ENCODE peak calls at places on chromosomes 2 and 18, in five cellular contexts. K is hepatocyte, Q is SJSA1, Z is Peyer's patch, R is sigmoid colon. C is an unnamed sample. For H3K4me1, the result is how much of the 10 kb centered on the place peaks cover.

GRCh38 chr2:72999729-73000725 is 71.5 kb downstream of the SFXN5 start:
- DNase-seq in K (peak), Q (peak), Z (peak), R (no peak), C (no peak)

GRCh38 chr2:215849771-215850170 is 163.6 kb downstream of the MREG start:
- DNase-seq in K (no peak), Q (no peak), Z (no peak), R (no peak), C (no peak)

GRCh38 chr2:224793961-224794360 is 77.8 kb upstream of the CCDC195 start:
- DNase-seq in K (no peak), Q (no peak), Z (no peak), R (no peak), C (no peak)

GRCh38 chr2:120631241-120631640 is 104.4 kb upstream of the GLI2 start:
- DNase-seq in K (no peak), Q (no peak), Z (no peak), R (no peak), C (peak)

GRCh38 chr2:61009355-61009754 is 8.2 kb upstream of the PEX13 start:
- DNase-seq in K (no peak), Q (no peak), Z (no peak), R (no peak), C (no peak)

GRCh38 chr2:54206596-54206995 is 49.4 kb downstream of the TSPYL6 start:
- DNase-seq in K (peak), Q (peak), Z (no peak), R (no peak), C (no peak)

GRCh38 chr18:35776481-35776880 is 194.9 kb downstream of the GALNT1 start:
- DNase-seq in K (no peak), Q (no peak), Z (no peak), R (no peak), C (no peak)

GRCh38 chr2:218569661-218570500 is 1.2 kb downstream of the CNOT9 start:
- DNase-seq in K (peak), Q (peak), Z (no peak), R (no peak), C (no peak)

GRCh38 chr18:49002881-49003280 is 52.1 kb upstream of the SMAD7 start:
- DNase-seq in K (no peak), Q (no peak), Z (no peak), R (no peak), C (no peak)

GRCh38 chr18:12883003-12883683 is 894 bp downstream of the PTPN2 start:
- DNase-seq in K (peak), Q (peak), Z (no peak), R (no peak), C (no peak)

GRCh38 chr2:238910751-238911351 is 63.0 kb downstream of the TWIST2 start:
- DNase-seq in K (no peak), Q (no peak), Z (peak), R (peak), C (peak)

GRCh38 chr2:219124379-219125110 is 36.1 kb downstream of the NHEJ1 start:
- DNase-seq in K (peak), Q (no peak), Z (peak), R (no peak), C (no peak)

GRCh38 chr2:28898048-28898447 is 3.6 kb downstream of the WDR43 start:
- DNase-seq in K (no peak), Q (no peak), Z (no peak), R (no peak), C (no peak)

GRCh38 chr2:189553689-189554088 is 26.9 kb downstream of the SLC40A1 start:
- DNase-seq in K (no peak), Q (no peak), Z (no peak), R (no peak), C (no peak)

GRCh38 chr2:203914546-203915169 is 21.9 kb upstream of the ICOS start:
- DNase-seq in K (no peak), Q (no peak), Z (no peak), R (no peak), C (no peak)

GRCh38 chr2:23393722-23394121 is 8.7 kb downstream of the KLHL29 start:
- DNase-seq in K (no peak), Q (no peak), Z (no peak), R (no peak), C (no peak)

GRCh38 chr2:7288484-7288883 is 371.3 kb downstream of the RNF144A start:
- DNase-seq in K (no peak), Q (no peak), Z (no peak), R (no peak), C (no peak)

GRCh38 chr2:170307052-170307451 is 129.1 kb downstream of the MYO3B start:
- DNase-seq in K (no peak), Q (no peak), Z (no peak), R (no peak), C (no peak)

GRCh38 chr18:13446581-13447470 is 228.3 kb downstream of the LDLRAD4 start:
- DNase-seq in K (no peak), Q (no peak), Z (no peak), R (no peak), C (no peak)

GRCh38 chr2:128472789-128473174 is 154.1 kb upstream of the HS6ST1 start:
- DNase-seq in K (no peak), Q (no peak), Z (no peak), R (no peak), C (no peak)

GRCh38 chr2:104936504-104936903 is 82.6 kb downstream of the POU3F3 start:
- DNase-seq in K (no peak), Q (no peak), Z (no peak), R (no peak), C (no peak)

GRCh38 chr18:76923485-76924085 is 101.2 kb downstream of the ZNF236 start:
- DNase-seq in K (peak), Q (peak), Z (no peak), R (no peak), C (no peak)

GRCh38 chr2:19883486-19883885 is 18.3 kb downstream of the TTC32 start:
- DNase-seq in K (no peak), Q (no peak), Z (no peak), R (no peak), C (no peak)

GRCh38 chr2:65057391-65058052 is 1.3 kb downstream of the CEP68 start:
- DNase-seq in K (no peak), Q (peak), Z (no peak), R (no peak), C (no peak)

GRCh38 chr18:24420551-24420950 is 5.9 kb upstream of the IMPACT start:
- DNase-seq in K (no peak), Q (no peak), Z (no peak), R (no peak), C (no peak)

GRCh38 chr18:32775628-32776027 is 2.8 kb upstream of the KLHL14 start:
- DNase-seq in K (no peak), Q (no peak), Z (no peak), R (no peak), C (no peak)

GRCh38 chr2:43758738-43759137 is 15.1 kb upstream of the DYNC2LI1 start:
- DNase-seq in K (no peak), Q (no peak), Z (no peak), R (no peak), C (no peak)

GRCh38 chr18:76578571-76579300 is 83.7 kb upstream of the ZNF516 start:
- DNase-seq in K (no peak), Q (no peak), Z (no peak), R (no peak), C (no peak)

GRCh38 chr2:18149660-18150246 is 271.3 kb downstream of the KCNS3 start:
- DNase-seq in K (peak), Q (peak), Z (no peak), R (no peak), C (no peak)

GRCh38 chr2:128776461-128776971 is 457.8 kb upstream of the HS6ST1 start:
- DNase-seq in K (no peak), Q (no peak), Z (no peak), R (peak), C (peak)

GRCh38 chr2:160652236-160652635 is 158.6 kb upstream of the RBMS1 start:
- DNase-seq in K (no peak), Q (no peak), Z (no peak), R (no peak), C (peak)

GRCh38 chr2:120291464-120292311 is 39.0 kb downstream of the RALB start:
- DNase-seq in K (no peak), Q (peak), Z (no peak), R (no peak), C (no peak)

GRCh38 chr2:22904126-22904684 is 480.8 kb upstream of the KLHL29 start:
- DNase-seq in K (peak), Q (peak), Z (peak), R (no peak), C (peak)

GRCh38 chr2:181778621-181779195 is 98.4 kb upstream of the NEUROD1 start:
- DNase-seq in K (no peak), Q (no peak), Z (no peak), R (no peak), C (no peak)

GRCh38 chr2:213232649-213233437 is 51.4 kb upstream of the SPAG16 start:
- DNase-seq in K (no peak), Q (no peak), Z (no peak), R (no peak), C (no peak)

GRCh38 chr2:69572640-69573039 is 70.9 kb downstream of the AAK1 start:
- DNase-seq in K (no peak), Q (no peak), Z (no peak), R (no peak), C (peak)

GRCh38 chr18:71020342-71021096 is 731.7 kb downstream of the SOCS6 start:
- DNase-seq in K (no peak), Q (no peak), Z (no peak), R (no peak), C (no peak)

GRCh38 chr18:9106094-9106493 is 3.6 kb downstream of the NDUFV2 start:
- DNase-seq in K (no peak), Q (no peak), Z (no peak), R (no peak), C (no peak)
- H3K4me1 ChIP-seq in K (half or more), Q (half or more), Z (under half), R (under half), C (half or more)

GRCh38 chr2:195496991-195497390 is 160.0 kb upstream of the SLC39A10 start:
- DNase-seq in K (no peak), Q (no peak), Z (no peak), R (no peak), C (no peak)
- H3K27ac ChIP-seq in K (no peak), Q (no peak), Z (no peak), R (no peak), C (no peak)

GRCh38 chr18:56314396-56314795 is 324.0 kb downstream of the TXNL1 start:
- DNase-seq in K (no peak), Q (no peak), Z (no peak), R (no peak), C (no peak)

GRCh38 chr18:56312554-56312953 is 325.8 kb downstream of the TXNL1 start:
- DNase-seq in K (no peak), Q (no peak), Z (no peak), R (no peak), C (no peak)

GRCh38 chr18:56316727-56317126 is 321.7 kb downstream of the TXNL1 start:
- DNase-seq in K (no peak), Q (no peak), Z (no peak), R (no peak), C (no peak)

GRCh38 chr18:56319953-56320352 is 318.4 kb downstream of the TXNL1 start:
- DNase-seq in K (no peak), Q (no peak), Z (no peak), R (no peak), C (no peak)

DNA sequence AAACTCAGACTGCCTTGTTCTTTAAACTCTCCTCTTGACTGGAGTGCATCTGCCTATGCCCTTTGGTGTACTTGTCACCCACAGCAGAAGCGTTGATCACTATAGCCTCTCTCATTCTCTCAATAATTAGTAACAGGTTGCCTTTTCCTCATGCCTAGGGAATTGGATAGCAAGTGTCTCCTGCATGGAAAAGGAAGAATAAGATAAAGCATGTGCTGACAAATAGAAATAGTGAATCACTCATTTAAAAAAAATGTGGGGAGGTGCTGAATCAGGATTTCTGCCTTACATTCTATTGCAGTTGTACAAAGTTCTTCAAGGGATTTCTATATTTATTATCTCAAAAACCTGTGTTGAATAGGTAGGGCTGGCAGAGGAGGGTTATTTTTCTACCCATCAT is 323.0 kb downstream of the TXNL1 start:
- DNase-seq in K (no peak), Q (peak), Z (no peak), R (no peak), C (no peak)
- H3K4me1 ChIP-seq in K (under half), Q (under half), Z (under half), R (under half), C (under half)

GRCh38 chr2:165109915-165110314 is 93.9 kb downstream of the SCN3A start:
- DNase-seq in K (peak), Q (no peak), Z (no peak), R (no peak), C (no peak)
- H3K27ac ChIP-seq in K (peak), Q (no peak), Z (no peak), R (no peak), C (no peak)

DNA sequence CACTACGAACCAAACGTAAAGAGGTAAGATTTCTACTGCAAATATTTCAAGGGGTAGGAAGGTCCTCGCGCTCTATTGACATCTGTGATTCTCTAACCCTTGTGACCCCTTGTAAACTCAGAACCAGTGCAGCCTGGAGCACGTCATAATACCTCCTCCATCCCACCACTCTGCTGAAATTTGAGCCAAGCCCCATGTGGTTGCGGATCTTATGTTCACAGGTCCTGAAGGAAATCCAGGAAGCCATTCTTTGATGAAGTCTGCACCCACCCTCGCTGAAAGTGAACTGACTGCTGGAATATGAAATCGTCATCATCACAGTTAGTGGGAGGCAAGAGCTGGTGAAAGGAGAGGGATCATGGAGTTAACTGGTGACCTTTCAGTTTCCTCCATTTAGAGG is 21.7 kb downstream of the ZEB2 start:
- DNase-seq in K (no peak), Q (no peak), Z (no peak), R (no peak), C (no peak)
- H3K4me1 ChIP-seq in K (under half), Q (under half), Z (under half), R (under half), C (half or more)